ENCODE peak calls at places on chromosomes 16 and 17, in ten cellular contexts. E is endothelial cell; W is hepatocyte; L is CD8-positive, alpha-beta T cell; K is stomach; I is T-helper 1 cell; U is activated CD4-positive, alpha-beta T cell treated with anti-CD3 and anti-CD28 coated beads, Interleukin-2, amount 50 U/mL, for 48 hours; A is stimulated activated CD8-positive, alpha-beta memory T cell treated with anti-CD3 and anti-CD28 coated beads, Interleukin-4, amount 100 ng/mL, for 1 hour; T is aorta; C is GM23248. P is an unnamed sample.

GRCh38 chr16:3536271-3536671 is 35.5 kb downstream of the CLUAP1 start:
- DNase-seq in K (no peak), U (no peak), I (no peak), T (no peak), E (no peak), W (no peak), C (peak), A (no peak), L (no peak), P (peak)

GRCh38 chr17:17693955-17694228 is 12.6 kb downstream of the RAI1 start:
- DNase-seq in A (no peak), W (no peak), U (peak), K (no peak), I (no peak), T (no peak), L (no peak), E (no peak), C (no peak), P (no peak)

GRCh38 chr17:65208753-65209152 is 71.6 kb downstream of the RGS9 start:
- DNase-seq in U (no peak), C (no peak), W (no peak), L (no peak), K (no peak), A (no peak), T (no peak), E (no peak), I (no peak), P (no peak)

GRCh38 chr16:14194706-14195105 is 123.6 kb downstream of the MRTFB start:
- DNase-seq in A (no peak), W (no peak), T (no peak), U (no peak), E (no peak), C (no peak), K (no peak), I (no peak), L (no peak), P (no peak)

GRCh38 chr16:75372236-75372856 is 61.0 kb downstream of the CFDP1 start:
- DNase-seq in C (peak), W (no peak), L (no peak), E (no peak), T (no peak), I (no peak), K (no peak), A (no peak), U (no peak), P (peak)

GRCh38 chr17:8518346-8518745 is 82.7 kb downstream of the NDEL1 start:
- DNase-seq in T (no peak), I (no peak), L (no peak), C (no peak), K (no peak), E (no peak), W (peak), U (no peak), A (no peak), P (no peak)

GRCh38 chr16:81458827-81459598 is 14.4 kb downstream of the CMIP start:
- DNase-seq in W (no peak), U (no peak), E (no peak), L (no peak), A (no peak), I (no peak), K (no peak), C (no peak), T (no peak), P (no peak)

GRCh38 chr17:79794659-79795511 is 2.0 kb downstream of the CBX8 start:
- DNase-seq in W (no peak), K (no peak), U (no peak), T (no peak), A (no peak), C (no peak), I (no peak), E (no peak), L (no peak), P (no peak)

GRCh38 chr17:68054296-68054900 is 18.9 kb downstream of the KPNA2 start:
- DNase-seq in A (no peak), U (no peak), T (no peak), I (no peak), C (peak), E (no peak), W (no peak), L (no peak), K (peak), P (peak)

GRCh38 chr17:39218906-39219305 is 6.8 kb downstream of the STAC2 start:
- DNase-seq in C (no peak), W (no peak), I (no peak), A (no peak), T (no peak), U (no peak), L (no peak), E (no peak), K (no peak), P (no peak)

GRCh38 chr17:47204722-47205418 is 4.3 kb upstream of the MYL4 start:
- DNase-seq in C (peak), T (no peak), E (no peak), K (no peak), I (peak), A (no peak), L (no peak), U (peak), W (no peak), P (peak)

GRCh38 chr17:18026408-18026776 is 12.6 kb downstream of the ATPAF2 start:
- DNase-seq in W (peak), E (no peak), I (peak), C (peak), A (no peak), L (peak), U (no peak), T (no peak), K (no peak), P (peak)

GRCh38 chr17:30217746-30218245 is 17.7 kb downstream of the SLC6A4 start:
- DNase-seq in C (no peak), T (no peak), K (no peak), L (no peak), A (no peak), W (no peak), U (no peak), I (no peak), E (no peak), P (no peak)

GRCh38 chr16:13264749-13265552 is 363.6 kb downstream of the SHISA9 start:
- DNase-seq in L (no peak), K (no peak), U (no peak), W (no peak), C (no peak), A (no peak), I (no peak), E (no peak), T (no peak), P (no peak)

GRCh38 chr17:56604691-56605090 is 11.2 kb downstream of the NOG start:
- DNase-seq in U (no peak), L (no peak), W (no peak), K (no peak), C (no peak), E (no peak), T (no peak), I (no peak), A (no peak), P (no peak)

GRCh38 chr16:17578921-17579876 is 108.4 kb upstream of the XYLT1 start:
- DNase-seq in I (peak), T (no peak), A (peak), C (peak), U (peak), W (peak), L (peak), K (peak), E (peak), P (peak)

GRCh38 chr17:81491193-81491592 is 21.4 kb downstream of the ACTG1 start:
- DNase-seq in C (no peak), L (no peak), T (no peak), A (no peak), W (peak), I (no peak), K (no peak), E (no peak), U (no peak), P (no peak)

P was measured in GM03348.